ENCODE peak calls at places on chromosomes 4 and X, in nine cellular contexts. W is amniotic stem cell, K is hepatocyte, D is substantia nigra, A is posterior vena cava, Q is choroid plexus epithelial cell, F is mucosa of gallbladder, T is NCI-H187 treated with DMSO at 0.1 percent for 48 hours, O is astrocyte of the cerebellum. Y is an unnamed sample.

GRCh38 chr4:48340276-48340904 is 939 bp upstream of the SLAIN2 start:
- DNase-seq in W (peak), K (peak), D (no peak), A (no peak), Q (peak), F (no peak), T (no peak), O (peak), Y (no peak)

GRCh38 chr4:177229331-177229730 is 80.3 kb upstream of the NEIL3 start:
- DNase-seq in W (no peak), K (no peak), D (no peak), A (no peak), Q (peak), F (no peak), T (no peak), O (no peak), Y (no peak)

GRCh38 chrX:12526296-12526695 is 264.9 kb upstream of the PRPS2 start:
- DNase-seq in W (no peak), K (no peak), D (no peak), A (no peak), Q (no peak), F (no peak), T (no peak), O (no peak), Y (no peak)

GRCh38 chr4:113347245-113347644 is 297.8 kb downstream of the ANK2 start:
- DNase-seq in W (no peak), K (no peak), D (no peak), A (no peak), Q (no peak), F (no peak), T (no peak), O (no peak), Y (no peak)

GRCh38 chrX:37926700-37927099 is 79.3 kb upstream of the DYNLT3 start:
- DNase-seq in W (peak), K (peak), D (no peak), A (no peak), Q (peak), F (no peak), T (no peak), O (peak), Y (no peak)

GRCh38 chr4:114599231-114600065 is 841 bp downstream of the UGT8 start:
- DNase-seq in W (no peak), K (peak), D (no peak), A (peak), Q (no peak), F (no peak), T (no peak), O (no peak), Y (no peak)

GRCh38 chr4:53490965-53491622 is 100.2 kb downstream of the LNX1 start:
- DNase-seq in W (peak), K (peak), D (no peak), A (no peak), Q (peak), F (peak), T (no peak), O (peak), Y (no peak)

GRCh38 chr4:38378478-38378877 is 285.5 kb upstream of the KLF3 start:
- DNase-seq in W (no peak), K (no peak), D (no peak), A (no peak), Q (no peak), F (no peak), T (no peak), O (no peak), Y (no peak)

GRCh38 chr4:168846414-168846813 is 163.6 kb downstream of the CBR4 start:
- DNase-seq in W (no peak), K (no peak), D (no peak), A (no peak), Q (no peak), F (no peak), T (no peak), O (no peak), Y (no peak)

GRCh38 chrX:45850197-45850774 is 649.6 kb upstream of the DIPK2B start:
- DNase-seq in W (no peak), K (peak), D (no peak), A (no peak), Q (peak), F (no peak), T (no peak), O (no peak), Y (no peak)

GRCh38 chrX:29478336-29479069 is 736.9 kb upstream of the MAGEB2 start:
- DNase-seq in W (no peak), K (peak), D (no peak), A (no peak), Q (peak), F (no peak), T (peak), O (no peak), Y (no peak)

GRCh38 chr4:73777612-73778011 is 37.2 kb downstream of the CXCL8 start:
- DNase-seq in W (no peak), K (no peak), D (no peak), A (no peak), Q (peak), F (no peak), T (no peak), O (no peak), Y (no peak)

GRCh38 chr4:103305355-103305754 is 107.2 kb upstream of the CENPE start:
- DNase-seq in W (no peak), K (no peak), D (no peak), A (no peak), Q (no peak), F (no peak), T (no peak), O (no peak), Y (no peak)

GRCh38 chr4:81351653-81352455 is 119.9 kb downstream of the RASGEF1B start:
- DNase-seq in W (peak), K (peak), D (no peak), A (peak), Q (peak), F (peak), T (peak), O (peak), Y (no peak)

GRCh38 chrX:77788050-77788449 is 2.0 kb upstream of the ATRX start:
- DNase-seq in W (no peak), K (peak), D (no peak), A (no peak), Q (peak), F (no peak), T (no peak), O (no peak), Y (no peak)

GRCh38 chr4:188691811-188692210 is 552.6 kb downstream of the TRIML1 start:
- DNase-seq in W (peak), K (no peak), D (no peak), A (no peak), Q (peak), F (no peak), T (no peak), O (no peak), Y (no peak)

GRCh38 chrX:155027509-155028066 is 944 bp downstream of the FUNDC2 start:
- DNase-seq in W (peak), K (peak), D (no peak), A (no peak), Q (peak), F (peak), T (no peak), O (peak), Y (no peak)

GRCh38 chrX:81900522-81900921 is 698.6 kb downstream of the SH3BGRL start:
- DNase-seq in W (no peak), K (no peak), D (no peak), A (no peak), Q (no peak), F (no peak), T (no peak), O (no peak), Y (no peak)

GRCh38 chrX:118726887-118727685 is at the start of gene IL13RA1:
- DNase-seq in W (peak), K (peak), D (no peak), A (peak), Q (peak), F (peak), T (peak), O (peak), Y (no peak)

GRCh38 chr4:66266035-66266434 is 595.7 kb upstream of the EPHA5 start:
- DNase-seq in W (no peak), K (no peak), D (no peak), A (peak), Q (no peak), F (no peak), T (no peak), O (no peak), Y (no peak)

GRCh38 chr4:178577933-178578332 is 1135.7 kb upstream of the AGA start:
- DNase-seq in W (no peak), K (no peak), D (no peak), A (no peak), Q (no peak), F (no peak), T (no peak), O (no peak), Y (no peak)

GRCh38 chr4:165464813-165465381 is 86.1 kb downstream of the CPE start:
- DNase-seq in W (peak), K (peak), D (no peak), A (no peak), Q (peak), F (no peak), T (no peak), O (peak), Y (no peak)

GRCh38 chrX:131577999-131578734 is 34.3 kb downstream of the OR13H1 start:
- DNase-seq in W (no peak), K (no peak), D (no peak), A (no peak), Q (no peak), F (no peak), T (no peak), O (no peak), Y (no peak)

GRCh38 chr4:13611283-13611842 is 16.2 kb downstream of the BOD1L1 start:
- DNase-seq in W (no peak), K (no peak), D (no peak), A (no peak), Q (peak), F (no peak), T (no peak), O (no peak), Y (no peak)

GRCh38 chr4:138460477-138460876 is 218.3 kb upstream of the SLC7A11 start:
- DNase-seq in W (no peak), K (no peak), D (no peak), A (no peak), Q (no peak), F (no peak), T (no peak), O (no peak), Y (no peak)

GRCh38 chrX:13732246-13733067 is 2.0 kb downstream of the TRAPPC2 start:
- DNase-seq in W (no peak), K (no peak), D (no peak), A (no peak), Q (no peak), F (no peak), T (no peak), O (peak), Y (no peak)

GRCh38 chr4:83974111-83974789 is 438.3 kb downstream of the GPAT3 start:
- DNase-seq in W (no peak), K (no peak), D (no peak), A (no peak), Q (no peak), F (no peak), T (no peak), O (no peak), Y (peak)

GRCh38 chrX:132958086-132958703 is at the start of gene HS6ST2:
- DNase-seq in W (no peak), K (peak), D (no peak), A (no peak), Q (no peak), F (no peak), T (no peak), O (no peak), Y (no peak)

GRCh38 chr4:6331018-6331417 is 61.4 kb downstream of the WFS1 start:
- DNase-seq in W (no peak), K (peak), D (no peak), A (no peak), Q (peak), F (no peak), T (no peak), O (no peak), Y (no peak)

GRCh38 chrX:131792356-131792749 is 230.7 kb upstream of the STK26 start:
- DNase-seq in W (peak), K (no peak), D (no peak), A (peak), Q (no peak), F (peak), T (peak), O (peak), Y (no peak)

GRCh38 chr4:86453044-86453501 is 93.2 kb upstream of the MAPK10 start:
- DNase-seq in W (no peak), K (peak), D (peak), A (no peak), Q (peak), F (peak), T (peak), O (no peak), Y (no peak)

GRCh38 chrX:43849173-43849572 is 33.1 kb downstream of the MAOB start:
- DNase-seq in W (no peak), K (no peak), D (no peak), A (no peak), Q (no peak), F (no peak), T (no peak), O (no peak), Y (no peak)

GRCh38 chr4:52551487-52551886 is 107.6 kb downstream of the USP46 start:
- DNase-seq in W (no peak), K (no peak), D (no peak), A (no peak), Q (no peak), F (no peak), T (no peak), O (no peak), Y (no peak)

GRCh38 chr4:33914386-33914785 is 2329.9 kb downstream of the ARAP2 start:
- DNase-seq in W (no peak), K (no peak), D (no peak), A (no peak), Q (no peak), F (no peak), T (no peak), O (no peak), Y (no peak)

GRCh38 chr4:108834167-108834566 is 71.3 kb upstream of the ETNPPL start:
- DNase-seq in W (peak), K (no peak), D (no peak), A (no peak), Q (peak), F (no peak), T (no peak), O (peak), Y (no peak)

GRCh38 chr4:133147922-133148689 is 988 bp upstream of the PCDH10 start:
- DNase-seq in W (no peak), K (peak), D (no peak), A (peak), Q (peak), F (no peak), T (no peak), O (no peak), Y (peak)